ENCODE peak calls at places on chromosomes 6 and 20, in eight cellular contexts. P is ELR; I is mesendoderm; G is NCI-H1105 treated with DMSO at 0.1 percent for 48 hours; M is T-cell; F is activated gamma-delta T cell treated with Interleukin-2 at 50 U/mL for 16 hours; E is stimulated activated CD8-positive, alpha-beta memory T cell treated with anti-CD3 and anti-CD28 coated beads, Interleukin-15, amount 100 ng/mL, for 24 hours; K is astrocyte of the spinal cord. B is an unnamed sample.

GRCh38 chr20:58753267-58753928 is 60.8 kb downstream of the NPEPL1 start:
- DNase-seq in P (no peak), I (no peak), G (no peak), M (no peak), F (no peak), E (no peak), K (no peak), B (no peak)

GRCh38 chr20:1336699-1337387 is 7.9 kb upstream of the SDCBP2 start:
- DNase-seq in P (no peak), I (no peak), G (peak), M (no peak), F (no peak), E (no peak), K (peak), B (peak)

GRCh38 chr20:47334022-47334551 is 22.4 kb downstream of the ZMYND8 start:
- DNase-seq in P (peak), I (no peak), G (peak), M (no peak), F (no peak), E (no peak), K (peak), B (peak)

GRCh38 chr6:27141472-27142015 is 106.0 kb upstream of the PRSS16 start:
- DNase-seq in P (no peak), I (no peak), G (no peak), M (no peak), F (no peak), E (no peak), K (no peak), B (no peak)

GRCh38 chr6:125507987-125508655 is 206.4 kb upstream of the HDDC2 start:
- DNase-seq in P (no peak), I (no peak), G (peak), M (no peak), F (no peak), E (no peak), K (peak), B (no peak)

GRCh38 chr6:17278289-17279061 is 2.7 kb upstream of the RBM24 start:
- DNase-seq in P (peak), I (no peak), G (no peak), M (no peak), F (no peak), E (no peak), K (peak), B (peak)

GRCh38 chr6:9646346-9647042 is 768.4 kb downstream of the TFAP2A start:
- DNase-seq in P (no peak), I (peak), G (no peak), M (no peak), F (no peak), E (no peak), K (no peak), B (peak)

GRCh38 chr6:5718231-5718947 is 288.3 kb downstream of the NRN1 start:
- DNase-seq in P (no peak), I (no peak), G (no peak), M (no peak), F (no peak), E (no peak), K (no peak), B (no peak)

GRCh38 chr6:108287373-108287772 is 7.5 kb upstream of the AFG1L start:
- DNase-seq in P (no peak), I (no peak), G (no peak), M (no peak), F (no peak), E (no peak), K (no peak), B (no peak)

GRCh38 chr6:136740050-136740974 is 52.0 kb downstream of the MAP3K5 start:
- DNase-seq in P (no peak), I (no peak), G (no peak), M (no peak), F (no peak), E (no peak), K (no peak), B (no peak)

GRCh38 chr20:6714202-6714800 is 53.2 kb upstream of the BMP2 start:
- DNase-seq in P (no peak), I (no peak), G (no peak), M (no peak), F (no peak), E (no peak), K (no peak), B (no peak)

GRCh38 chr6:142903806-142904205 is 41.2 kb downstream of the HIVEP2 start:
- DNase-seq in P (peak), I (no peak), G (no peak), M (no peak), F (no peak), E (no peak), K (peak), B (no peak)

GRCh38 chr20:46588532-46589509 is 38.4 kb upstream of the OCSTAMP start:
- DNase-seq in P (no peak), I (no peak), G (no peak), M (no peak), F (peak), E (no peak), K (no peak), B (no peak)

GRCh38 chr6:158649289-158650143 is at the start of gene SYTL3:
- DNase-seq in P (peak), I (no peak), G (no peak), M (peak), F (peak), E (peak), K (peak), B (peak)

GRCh38 chr6:9100869-9101575 is 665.7 kb upstream of the SLC35B3 start:
- DNase-seq in P (no peak), I (no peak), G (no peak), M (no peak), F (no peak), E (no peak), K (no peak), B (no peak)

GRCh38 chr6:144953552-144954240 is 668.6 kb downstream of the UTRN start:
- DNase-seq in P (peak), I (peak), G (no peak), M (no peak), F (no peak), E (no peak), K (peak), B (peak)

GRCh38 chr20:53679597-53680309 is 86.1 kb upstream of the ZNF217 start:
- DNase-seq in P (no peak), I (peak), G (peak), M (no peak), F (no peak), E (no peak), K (no peak), B (no peak)

GRCh38 chr6:112665815-112666214 is 318.7 kb downstream of the RFPL4B start:
- DNase-seq in P (peak), I (no peak), G (no peak), M (no peak), F (no peak), E (no peak), K (peak), B (peak)

GRCh38 chr20:1654994-1655393 is 2.6 kb downstream of the SIRPG start:
- DNase-seq in P (no peak), I (no peak), G (no peak), M (no peak), F (no peak), E (no peak), K (no peak), B (no peak)

GRCh38 chr6:91569071-91569470 is 982.2 kb upstream of the MAP3K7 start:
- DNase-seq in P (no peak), I (peak), G (no peak), M (no peak), F (no peak), E (no peak), K (peak), B (no peak)

GRCh38 chr6:56856036-56856580 is 98.8 kb upstream of the BEND6 start:
- DNase-seq in P (no peak), I (no peak), G (no peak), M (no peak), F (no peak), E (no peak), K (no peak), B (no peak)

GRCh38 chr20:41960166-41960565 is 342.0 kb upstream of the CHD6 start:
- DNase-seq in P (no peak), I (peak), G (no peak), M (no peak), F (no peak), E (no peak), K (no peak), B (no peak)

GRCh38 chr20:46970937-46971630 is 76.4 kb downstream of the EYA2 start:
- DNase-seq in P (peak), I (peak), G (peak), M (no peak), F (no peak), E (no peak), K (peak), B (peak)

GRCh38 chr6:25193147-25193864 is 85.9 kb upstream of the CARMIL1 start:
- DNase-seq in P (peak), I (no peak), G (no peak), M (no peak), F (no peak), E (no peak), K (peak), B (peak)

GRCh38 chr6:107618672-107619071 is 128.8 kb downstream of the SOBP start:
- DNase-seq in P (no peak), I (no peak), G (no peak), M (peak), F (peak), E (no peak), K (no peak), B (no peak)

GRCh38 chr6:37783025-37783825 is 36.3 kb upstream of the ZFAND3 start:
- DNase-seq in P (peak), I (peak), G (peak), M (no peak), F (no peak), E (no peak), K (peak), B (peak)

GRCh38 chr6:11232968-11233626 is 629 bp upstream of the NEDD9 start:
- DNase-seq in P (no peak), I (peak), G (peak), M (no peak), F (no peak), E (no peak), K (no peak), B (no peak)

GRCh38 chr6:41895300-41896233 is at the start of gene USP49:
- DNase-seq in P (peak), I (peak), G (peak), M (peak), F (peak), E (peak), K (peak), B (peak)

GRCh38 chr6:49950415-49950751 is 13.6 kb downstream of the DEFB114 start:
- DNase-seq in P (no peak), I (no peak), G (no peak), M (no peak), F (no peak), E (no peak), K (no peak), B (no peak)

GRCh38 chr20:55116598-55116997 is 641.2 kb downstream of the DOK5 start:
- DNase-seq in P (no peak), I (no peak), G (no peak), M (no peak), F (no peak), E (no peak), K (no peak), B (no peak)

GRCh38 chr20:5511930-5512329 is 195.2 kb upstream of the PROKR2 start:
- DNase-seq in P (peak), I (no peak), G (no peak), M (no peak), F (no peak), E (no peak), K (no peak), B (peak)

GRCh38 chr20:7695622-7696021 is 244.6 kb downstream of the HAO1 start:
- DNase-seq in P (peak), I (no peak), G (no peak), M (no peak), F (no peak), E (no peak), K (peak), B (peak)

GRCh38 chr6:129543981-129544380 is 166.0 kb downstream of the ARHGAP18 start:
- DNase-seq in P (peak), I (no peak), G (no peak), M (no peak), F (no peak), E (no peak), K (peak), B (peak)

GRCh38 chr20:15515706-15516105 is 1057.5 kb downstream of the KIF16B start:
- DNase-seq in P (no peak), I (no peak), G (no peak), M (no peak), F (no peak), E (no peak), K (no peak), B (no peak)

GRCh38 chr20:58102744-58103516 is 125.5 kb downstream of the ANKRD60 start:
- DNase-seq in P (peak), I (no peak), G (no peak), M (no peak), F (no peak), E (no peak), K (peak), B (peak)

GRCh38 chr20:48826883-48827771 is 672 bp downstream of the PREX1 start:
- DNase-seq in P (peak), I (peak), G (peak), M (peak), F (peak), E (no peak), K (peak), B (no peak)

GRCh38 chr20:42218566-42218965 is 600.4 kb upstream of the CHD6 start:
- DNase-seq in P (no peak), I (no peak), G (no peak), M (no peak), F (no peak), E (no peak), K (no peak), B (no peak)

GRCh38 chr6:105179244-105180065 is at the start of gene POPDC3:
- DNase-seq in P (peak), I (peak), G (no peak), M (no peak), F (no peak), E (no peak), K (peak), B (peak)

GRCh38 chr6:159728552-159728951 is 1.2 kb downstream of the WTAP start:
- DNase-seq in P (peak), I (peak), G (no peak), M (no peak), F (no peak), E (no peak), K (peak), B (no peak)

GRCh38 chr20:35144694-35145093 is 2.4 kb downstream of the EDEM2 start:
- DNase-seq in P (no peak), I (no peak), G (no peak), M (no peak), F (no peak), E (no peak), K (no peak), B (no peak)

B was measured in amniotic epithelial cell.